ENCODE peak calls at places on chromosomes 6 and 20, in six cellular contexts. C is thoracic aorta, R is mammary epithelial cell, W is glutamatergic neuron, I is keratinocyte, N is uterus. D is an unnamed sample.

GRCh38 chr20:4326194-4327065 is 311.1 kb upstream of the RNF24 start:
- DNase-seq in C (no peak), R (peak), W (no peak), I (peak), N (peak), D (peak)

GRCh38 chr6:11810039-11810541 is 31.5 kb upstream of the ADTRP start:
- DNase-seq in C (peak), R (peak), W (no peak), I (peak), N (peak), D (peak)

GRCh38 chr20:45792513-45793118 is 862 bp downstream of the DNTTIP1 start:
- DNase-seq in C (no peak), R (no peak), W (no peak), I (no peak), N (no peak), D (no peak)

GRCh38 chr6:71649893-71650292 is 236.5 kb upstream of the RIMS1 start:
- DNase-seq in C (no peak), R (no peak), W (no peak), I (no peak), N (no peak), D (no peak)

GRCh38 chr6:21144928-21145327 is 448.6 kb upstream of the SOX4 start:
- DNase-seq in C (no peak), R (no peak), W (no peak), I (no peak), N (no peak), D (no peak)

GRCh38 chr6:87932361-87932760 is 115.3 kb upstream of the SPACA1 start:
- DNase-seq in C (no peak), R (no peak), W (no peak), I (no peak), N (no peak), D (no peak)

GRCh38 chr6:5450073-5450472 is 188.8 kb downstream of the FARS2 start:
- DNase-seq in C (no peak), R (no peak), W (no peak), I (no peak), N (no peak), D (no peak)

GRCh38 chr6:75178757-75179156 is 27.1 kb downstream of the COL12A1 start:
- DNase-seq in C (no peak), R (peak), W (no peak), I (no peak), N (no peak), D (no peak)

GRCh38 chr20:4840831-4841230 is 119.1 kb downstream of the PRND start:
- DNase-seq in C (no peak), R (no peak), W (no peak), I (no peak), N (no peak), D (no peak)

GRCh38 chr6:133892444-133893323 is 3.8 kb downstream of the TCF21 start:
- DNase-seq in C (no peak), R (no peak), W (peak), I (no peak), N (no peak), D (no peak)

GRCh38 chr6:153076431-153076830 is 54.7 kb downstream of the RGS17 start:
- DNase-seq in C (no peak), R (no peak), W (no peak), I (no peak), N (no peak), D (no peak)

GRCh38 chr20:17654649-17655285 is 27.3 kb downstream of the RRBP1 start:
- DNase-seq in C (no peak), R (no peak), W (peak), I (no peak), N (peak), D (peak)

GRCh38 chr6:43699564-43700186 is 12.1 kb upstream of the MRPS18A start:
- DNase-seq in C (no peak), R (no peak), W (no peak), I (no peak), N (no peak), D (peak)

GRCh38 chr6:129641344-129641743 is 68.6 kb downstream of the ARHGAP18 start:
- DNase-seq in C (no peak), R (no peak), W (no peak), I (no peak), N (no peak), D (no peak)

GRCh38 chr6:169162968-169163903 is 90.4 kb downstream of the THBS2 start:
- DNase-seq in C (peak), R (peak), W (no peak), I (peak), N (no peak), D (peak)

GRCh38 chr6:70124882-70125535 is 177.9 kb downstream of the COL9A1 start:
- DNase-seq in C (no peak), R (peak), W (no peak), I (no peak), N (no peak), D (peak)

GRCh38 chr6:86192123-86192522 is 549.4 kb upstream of the SYNCRIP start:
- DNase-seq in C (no peak), R (peak), W (no peak), I (no peak), N (no peak), D (no peak)
- TF ChIP-seq CTCF in C (no peak), R (peak), W (peak), I (no peak), N (no peak), D (no peak)

GRCh38 chr6:132399376-132400074 is 1.8 kb downstream of the MOXD1 start:
- DNase-seq in C (no peak), R (peak), W (no peak), I (no peak), N (no peak), D (no peak)
- TF ChIP-seq CTCF in C (no peak), R (no peak), W (no peak), I (no peak), N (no peak), D (no peak)

GRCh38 chr6:141610741-141611140 is 522.0 kb upstream of the GJE1 start:
- DNase-seq in C (no peak), R (peak), W (no peak), I (no peak), N (no peak), D (peak)
- TF ChIP-seq CTCF in C (no peak), R (peak), W (peak), I (peak), N (no peak), D (no peak)

DNA sequence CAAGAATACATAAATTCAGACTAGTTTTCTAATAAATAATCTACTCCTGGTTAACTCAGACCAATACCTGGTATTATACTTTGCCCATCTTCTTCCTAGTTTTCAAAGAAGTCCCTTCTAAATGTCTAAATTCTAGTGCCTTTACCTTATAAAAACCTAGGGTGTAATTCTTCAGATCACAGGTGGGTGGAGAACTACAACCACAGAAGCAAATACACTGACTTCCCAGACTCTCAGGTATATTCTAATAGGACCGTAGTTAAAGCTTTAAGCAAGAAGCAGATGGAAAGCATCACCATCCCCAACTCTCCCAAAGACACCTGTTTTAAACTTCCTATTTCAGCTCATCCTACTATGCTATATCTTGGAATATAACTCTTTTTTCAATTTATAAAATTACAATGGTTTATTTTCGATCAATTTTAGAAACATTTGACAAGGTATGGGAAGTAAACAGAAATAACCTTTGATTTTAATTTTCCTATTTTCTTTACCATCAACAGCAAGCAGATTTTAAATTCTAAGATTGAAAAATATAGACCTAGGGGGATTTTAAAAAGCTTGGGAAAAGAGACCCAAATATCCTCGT is 15.8 kb downstream of the MAN1A1 start:
- DNase-seq in C (no peak), R (peak), W (no peak), I (no peak), N (no peak), D (peak)
- TF ChIP-seq CTCF in C (peak), R (peak), W (peak), I (no peak), N (peak), D (peak)

GRCh38 chr20:37647946-37648345 is 45.9 kb upstream of the CTNNBL1 start:
- DNase-seq in C (no peak), R (no peak), W (no peak), I (no peak), N (no peak), D (no peak)

GRCh38 chr20:37649635-37650244 is 44.1 kb upstream of the CTNNBL1 start:
- DNase-seq in C (no peak), R (no peak), W (no peak), I (no peak), N (no peak), D (no peak)

GRCh38 chr20:37650661-37651060 is 43.2 kb upstream of the CTNNBL1 start:
- DNase-seq in C (no peak), R (no peak), W (no peak), I (no peak), N (no peak), D (no peak)

GRCh38 chr20:37649017-37649416 is 44.8 kb upstream of the CTNNBL1 start:
- DNase-seq in C (no peak), R (no peak), W (no peak), I (no peak), N (no peak), D (no peak)

DNA sequence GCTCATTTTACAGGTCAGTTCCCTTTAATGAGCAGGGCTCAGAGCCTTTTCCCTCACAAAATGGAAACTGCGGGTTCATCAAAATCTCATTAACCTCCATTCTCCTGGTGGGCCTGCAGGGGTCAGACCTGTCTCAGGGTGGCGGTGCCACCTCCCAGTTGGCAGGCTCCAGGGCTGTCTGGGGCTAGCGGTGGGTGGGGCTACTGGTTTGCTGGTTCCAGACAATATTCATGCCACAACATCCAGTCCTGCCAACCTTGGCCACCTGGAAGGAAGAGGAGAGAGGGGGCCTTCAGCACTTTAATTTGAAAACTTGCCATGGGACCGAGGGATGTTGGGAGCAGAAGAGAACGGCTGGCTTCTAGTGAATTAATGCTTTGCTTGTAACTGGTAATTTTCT is 41.9 kb upstream of the CTNNBL1 start:
- DNase-seq in C (no peak), R (peak), W (peak), I (no peak), N (no peak), D (peak)
- TF ChIP-seq CTCF in C (no peak), R (peak), W (peak), I (peak), N (peak), D (peak)

GRCh38 chr6:106448000-106448426 is 87.5 kb downstream of the CRYBG1 start:
- DNase-seq in C (no peak), R (no peak), W (no peak), I (no peak), N (no peak), D (no peak)
- TF ChIP-seq CTCF in C (no peak), R (no peak), W (no peak), I (no peak), N (no peak), D (no peak)